ENCODE peak calls at places on chromosomes 7 and 10, in six cellular contexts. L is mesendoderm, I is neuronal stem cell, R is IMR-90, B is mesenchymal stem cell, Z is H1. J is an unnamed sample.

GRCh38 chr10:71696635-71697326 is 22.8 kb downstream of the C10orf105 start:
- DNase-seq in L (peak; percentile 76), I (peak; percentile 67), R (no peak), B (peak; percentile 30), Z (peak; percentile 95), J (peak; percentile 85)

GRCh38 chr10:61330669-61331068 is 122.5 kb downstream of the TMEM26 start:
- DNase-seq in L (no peak), I (no peak), R (no peak), B (no peak), Z (no peak), J (no peak)

GRCh38 chr7:77330169-77330882 is 85.8 kb downstream of the GSAP start:
- DNase-seq in L (no peak), I (no peak), R (peak; percentile 37), B (peak; percentile 49), Z (no peak), J (no peak)

GRCh38 chr7:44224216-44224950 is 23.6 kb downstream of the YKT6 start:
- DNase-seq in L (no peak), I (no peak), R (no peak), B (no peak), Z (no peak), J (no peak)

GRCh38 chr10:69498711-69499471 is 47.6 kb downstream of the TSPAN15 start:
- DNase-seq in L (no peak), I (no peak), R (no peak), B (peak; percentile 41), Z (no peak), J (no peak)

GRCh38 chr7:83015921-83016320 is 146.8 kb downstream of the PCLO start:
- DNase-seq in L (no peak), I (no peak), R (no peak), B (no peak), Z (no peak), J (no peak)

GRCh38 chr7:30276203-30276900 is 8.0 kb upstream of the ZNRF2 start:
- DNase-seq in L (peak; percentile 81), I (peak; percentile 39), R (peak; percentile 62), B (peak; percentile 60), Z (peak; percentile 63), J (peak; percentile 65)

GRCh38 chr7:42673951-42674350 is 237.9 kb downstream of the C7orf25 start:
- DNase-seq in L (peak; percentile 16), I (no peak), R (no peak), B (peak; percentile 17), Z (no peak), J (no peak)

GRCh38 chr10:69088801-69089501 is 1.0 kb downstream of the SRGN start:
- DNase-seq in L (no peak), I (no peak), R (peak; percentile 52), B (no peak), Z (no peak), J (no peak)

GRCh38 chr10:79185796-79186374 is 117.1 kb downstream of the ZMIZ1 start:
- DNase-seq in L (no peak), I (no peak), R (no peak), B (no peak), Z (no peak), J (no peak)

GRCh38 chr7:156257904-156258303 is 382.7 kb upstream of the RNF32 start:
- DNase-seq in L (no peak), I (no peak), R (no peak), B (no peak), Z (no peak), J (no peak)

GRCh38 chr10:34124522-34125035 is 690.5 kb downstream of the PARD3 start:
- DNase-seq in L (peak; percentile 87), I (no peak), R (peak; percentile 48), B (no peak), Z (peak; percentile 36), J (no peak)

GRCh38 chr7:1343551-1343950 is 110.9 kb downstream of the UNCX start:
- DNase-seq in L (no peak), I (no peak), R (no peak), B (no peak), Z (no peak), J (no peak)

GRCh38 chr7:40885503-40885902 is 750.7 kb downstream of the SUGCT start:
- DNase-seq in L (no peak), I (no peak), R (peak; percentile 49), B (peak; percentile 6), Z (no peak), J (no peak)

GRCh38 chr10:266974-267425 is 131.7 kb downstream of the ZMYND11 start:
- DNase-seq in L (no peak), I (no peak), R (peak; percentile 51), B (peak; percentile 49), Z (no peak), J (no peak)

GRCh38 chr7:143321734-143322133 is 5.8 kb downstream of the CLCN1 start:
- DNase-seq in L (peak; percentile 49), I (no peak), R (no peak), B (no peak), Z (no peak), J (no peak)

GRCh38 chr10:25113231-25114035 is 61.4 kb upstream of the GPR158 start:
- DNase-seq in L (peak; percentile 88), I (peak; percentile 80), R (peak; percentile 53), B (peak; percentile 62), Z (peak; percentile 80), J (peak; percentile 88)

GRCh38 chr7:66356277-66356721 is 151.2 kb downstream of the TPST1 start:
- DNase-seq in L (no peak), I (no peak), R (peak; percentile 85), B (no peak), Z (no peak), J (no peak)

GRCh38 chr7:134778941-134779740 is at the start of gene CALD1:
- DNase-seq in L (peak; percentile 100), I (peak; percentile 76), R (peak; percentile 99), B (peak; percentile 96), Z (peak; percentile 77), J (peak; percentile 95)

GRCh38 chr7:27345164-27345887 is 102.7 kb downstream of the EVX1 start:
- DNase-seq in L (no peak), I (no peak), R (no peak), B (no peak), Z (no peak), J (no peak)

GRCh38 chr7:139915301-139915863 is 86.3 kb downstream of the TBXAS1 start:
- DNase-seq in L (no peak), I (no peak), R (peak; percentile 90), B (no peak), Z (no peak), J (no peak)

DNA sequence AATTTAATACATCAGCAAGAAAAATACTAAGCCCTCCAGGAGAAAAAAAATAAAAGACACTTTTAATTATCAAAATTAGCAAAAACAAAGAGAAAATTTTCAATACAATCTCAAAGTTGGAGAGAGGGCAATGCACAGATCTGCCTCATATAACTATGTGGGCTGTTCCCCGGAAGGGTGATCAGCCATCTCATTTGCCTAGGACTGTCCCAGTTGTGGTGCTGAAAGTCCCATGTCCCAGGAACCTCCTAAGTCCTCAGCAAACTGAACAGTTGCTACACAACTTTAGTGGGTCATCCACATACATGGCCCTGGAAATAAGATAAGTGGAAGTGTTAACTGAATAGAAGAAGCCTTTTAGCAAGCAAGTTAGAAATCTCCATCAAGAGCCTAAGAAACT is 14.4 kb downstream of the CFAP70 start:
- DNase-seq in L (no peak), I (no peak), R (no peak), B (no peak), Z (no peak), J (no peak)
- H2BK15ac ChIP-seq in L (no peak overlapping the region), I (no peak overlapping the region), R (no peak overlapping the region), B (no peak overlapping the region), Z (no peak overlapping the region), J (no peak overlapping the region)

DNA sequence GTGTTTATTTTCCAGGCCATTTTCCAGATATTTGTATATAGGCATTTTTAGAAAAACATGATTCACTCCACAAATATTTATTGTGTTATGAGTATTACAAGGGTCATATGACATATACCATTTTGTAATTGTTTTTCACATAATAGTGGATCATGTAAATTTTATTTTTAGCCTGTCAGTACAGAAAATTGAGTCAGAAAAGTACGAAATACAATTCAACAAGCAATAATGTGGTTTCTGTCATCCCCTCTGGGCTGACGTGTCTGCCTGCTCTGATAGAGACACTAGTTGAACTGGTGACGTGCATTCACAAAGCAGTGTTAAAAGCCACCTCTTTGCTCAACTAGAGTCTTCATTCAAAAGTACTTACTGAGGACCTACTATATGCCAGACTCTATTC is 97.9 kb upstream of the STEAP1B start:
- DNase-seq in L (no peak), I (no peak), R (peak; percentile 90), B (peak; percentile 90), Z (no peak), J (no peak)
- H3K4me1 ChIP-seq in L (peaks cover 2% of the 10 kb centered on the region), I (no peaks in the 10 kb centered on the region), R (peaks cover 6% of the 10 kb centered on the region), B (peaks cover 2% of the 10 kb centered on the region), Z (peaks cover 3% of the 10 kb centered on the region), J (no peaks in the 10 kb centered on the region)

DNA sequence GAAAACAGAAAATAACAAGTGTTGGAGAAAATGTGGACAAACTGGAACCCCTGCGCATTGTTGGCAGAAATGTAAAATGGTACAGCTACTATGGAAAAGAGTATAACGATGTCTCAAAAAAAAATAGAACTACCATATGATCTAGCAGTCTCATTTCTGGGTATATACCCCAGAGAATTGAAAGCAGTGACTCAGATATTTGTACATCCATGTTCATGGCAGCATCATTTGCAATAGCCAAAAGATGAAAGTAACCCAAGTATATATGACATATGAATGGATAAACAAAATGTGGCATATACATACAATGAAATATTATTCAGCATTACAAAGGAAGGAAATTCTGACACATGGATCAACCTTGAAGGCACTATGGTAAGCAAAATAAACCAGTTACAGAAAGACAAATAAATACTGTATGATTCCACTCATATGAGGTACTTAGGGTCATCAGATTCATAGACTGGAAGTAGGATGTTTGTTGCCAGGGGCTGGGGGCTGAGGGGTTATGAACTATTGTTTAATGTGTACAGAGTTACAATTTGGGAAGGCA is 4.9 kb downstream of the NRCAM start:
- DNase-seq in L (no peak), I (no peak), R (no peak), B (no peak), Z (no peak), J (no peak)
- H2BK15ac ChIP-seq in L (no peak overlapping the region), I (no peak overlapping the region), R (no peak overlapping the region), B (no peak overlapping the region), Z (no peak overlapping the region), J (no peak overlapping the region)

DNA sequence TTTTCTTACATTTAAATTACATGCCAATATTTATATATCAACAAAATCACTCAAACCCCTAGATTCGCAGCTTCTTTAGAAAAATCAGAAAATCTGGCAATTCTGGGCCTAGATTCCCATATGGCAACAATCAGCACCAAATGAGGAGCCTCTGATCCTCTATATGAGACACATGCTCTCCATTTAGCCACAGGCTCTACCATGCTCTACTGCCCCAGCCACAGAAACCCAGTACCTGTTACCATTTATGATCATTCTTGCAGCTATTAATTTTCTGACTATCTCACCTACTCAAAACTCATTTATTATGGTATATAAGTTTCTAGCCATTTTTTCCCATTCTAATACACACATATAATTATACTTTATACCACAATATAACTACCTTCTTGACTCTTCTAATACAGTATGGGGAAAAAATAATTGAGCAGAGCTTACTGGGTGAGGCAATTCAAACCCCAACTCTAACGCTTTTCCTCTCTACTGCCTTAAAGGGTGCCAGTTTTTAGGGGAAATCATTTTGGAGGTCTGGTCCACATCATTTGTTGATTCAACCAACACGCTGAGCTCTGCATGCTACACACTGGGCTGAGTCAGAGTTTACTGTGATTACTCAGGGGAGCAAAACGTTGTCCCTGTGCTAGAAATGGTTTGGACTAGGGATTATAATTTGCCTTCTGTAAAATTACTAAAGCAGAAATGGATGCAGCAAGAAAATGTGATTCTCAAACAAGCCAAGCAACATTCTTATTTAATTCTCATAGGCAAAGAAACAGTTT is 11.6 kb downstream of the PDLIM1 start:
- DNase-seq in L (no peak), I (no peak), R (peak; percentile 81), B (peak; percentile 78), Z (no peak), J (no peak)
- H3K4me1 ChIP-seq in L (peaks cover 23% of the 10 kb centered on the region), I (peaks cover 7% of the 10 kb centered on the region), R (peaks cover 32% of the 10 kb centered on the region), B (peaks cover 12% of the 10 kb centered on the region), Z (peaks cover 17% of the 10 kb centered on the region), J (peaks cover 7% of the 10 kb centered on the region)

GRCh38 chr10:49219248-49219647 is 31.1 kb upstream of the TMEM273 start:
- DNase-seq in L (no peak), I (no peak), R (no peak), B (no peak), Z (no peak), J (no peak)
- H2BK15ac ChIP-seq in L (no peak overlapping the region), I (no peak overlapping the region), R (no peak overlapping the region), B (no peak overlapping the region), Z (no peak overlapping the region), J (no peak overlapping the region)